ENCODE peak calls at places on chromosomes 2 and 18, in six cellular contexts. A is erythroblast, Z is AG20443, F is amniotic epithelial cell, O is foreskin keratinocyte, S is T-helper 1 cell. C is an unnamed sample.

GRCh38 chr2:24343225-24343882 is 17.0 kb downstream of the ITSN2 start:
- DNase-seq in S (no peak), A (no peak), O (no peak), Z (no peak), F (no peak), C (no peak)

GRCh38 chr2:68357608-68358337 is 7.3 kb upstream of the PLEK start:
- DNase-seq in Z (peak), S (no peak), O (peak), A (peak), F (peak), C (peak)

GRCh38 chr2:35428548-35428947 is 927.0 kb upstream of the CRIM1 start:
- DNase-seq in Z (no peak), S (no peak), O (no peak), A (peak), F (peak), C (peak)

GRCh38 chr2:174681983-174682577 is 82.2 kb downstream of the CHRNA1 start:
- DNase-seq in O (no peak), S (peak), A (peak), Z (peak), F (peak), C (peak)

GRCh38 chr2:239902749-239903201 is 122.4 kb downstream of the NDUFA10 start:
- DNase-seq in F (no peak), O (no peak), S (no peak), Z (no peak), A (no peak), C (no peak)

GRCh38 chr2:118443596-118443995 is 355.3 kb downstream of the INSIG2 start:
- DNase-seq in O (peak), Z (peak), F (peak), S (no peak), A (no peak), C (peak)

GRCh38 chr2:55014962-55015939 is 35.0 kb downstream of the RTN4 start:
- DNase-seq in F (peak), Z (peak), S (peak), A (peak), O (peak), C (peak)

GRCh38 chr2:220148849-220149248 is 521.4 kb downstream of the SLC4A3 start:
- DNase-seq in O (no peak), F (peak), S (no peak), A (no peak), Z (no peak), C (no peak)

GRCh38 chr2:228157841-228158240 is 23.6 kb downstream of the SPHKAP start:
- DNase-seq in O (no peak), F (no peak), Z (no peak), A (no peak), S (no peak), C (no peak)

GRCh38 chr18:9444549-9444948 is 30.8 kb upstream of the RALBP1 start:
- DNase-seq in S (no peak), O (no peak), A (no peak), Z (no peak), F (no peak), C (no peak)

GRCh38 chr2:8496079-8496478 is 185.8 kb upstream of the ID2 start:
- DNase-seq in Z (no peak), F (no peak), S (no peak), A (no peak), O (no peak), C (no peak)

GRCh38 chr18:54802178-54802577 is 26.1 kb upstream of the RAB27B start:
- DNase-seq in S (no peak), F (peak), Z (no peak), O (no peak), A (no peak), C (no peak)

C was measured in GM03348.